ENCODE peak calls at places on chromosomes 16 and 17, in eight cellular contexts. N is Kasumi-1; W is progenitor cell of endocrine pancreas; C is activated CD4-positive, alpha-beta T cell treated with anti-CD3 and anti-CD28 coated beads for 24 hours; Q is hypothalamus; H is A549; X is GM10248; J is AG09319. Y is an unnamed sample.

GRCh38 chr17:76725580-76726230 is 701 bp downstream of the JMJD6 start:
- DNase-seq in C (peak), W (no peak), Q (peak), J (no peak), H (peak), X (peak), N (peak), Y (no peak)

GRCh38 chr17:14731591-14731990 is 430.7 kb downstream of the HS3ST3B1 start:
- DNase-seq in C (no peak), W (no peak), H (no peak), N (no peak), J (no peak), Q (no peak), X (no peak), Y (no peak)

GRCh38 chr16:15482068-15482747 is 47.8 kb downstream of the BMERB1 start:
- DNase-seq in Q (peak), C (peak), H (peak), W (no peak), N (no peak), X (no peak), J (peak), Y (peak)

GRCh38 chr17:64103751-64104364 is 26.1 kb downstream of the ERN1 start:
- DNase-seq in Q (no peak), W (no peak), C (no peak), H (no peak), N (peak), X (no peak), J (no peak), Y (no peak)

GRCh38 chr17:81124377-81124776 is 40.9 kb upstream of the PVALEF start:
- DNase-seq in X (no peak), H (no peak), Q (no peak), C (no peak), N (no peak), W (no peak), J (no peak), Y (no peak)

GRCh38 chr16:84302111-84302954 is 7.7 kb downstream of the WFDC1 start:
- DNase-seq in Q (no peak), W (no peak), C (no peak), H (no peak), N (no peak), J (no peak), X (no peak), Y (no peak)

GRCh38 chr16:50207652-50208051 is 54.5 kb downstream of the TENT4B start:
- DNase-seq in W (no peak), X (no peak), Q (no peak), H (no peak), C (no peak), J (no peak), N (no peak), Y (no peak)

GRCh38 chr16:70725912-70726828 is 40.3 kb upstream of the MTSS2 start:
- DNase-seq in W (no peak), Q (peak), N (no peak), H (no peak), J (no peak), X (no peak), C (no peak), Y (no peak)

GRCh38 chr16:19231881-19232280 is 53.6 kb upstream of the CLEC19A start:
- DNase-seq in W (no peak), N (no peak), X (no peak), J (no peak), C (no peak), Q (no peak), H (no peak), Y (no peak)

GRCh38 chr17:75722076-75722475 is 817 bp downstream of the ITGB4 start:
- DNase-seq in W (no peak), C (no peak), H (no peak), J (no peak), X (no peak), Q (no peak), N (no peak), Y (no peak)

GRCh38 chr17:63688396-63689020 is 11.4 kb downstream of the LIMD2 start:
- DNase-seq in X (peak), Q (no peak), H (no peak), W (no peak), J (no peak), N (no peak), C (no peak), Y (no peak)

GRCh38 chr17:15403276-15403939 is 62.0 kb upstream of the TEKT3 start:
- DNase-seq in H (no peak), X (no peak), W (no peak), J (no peak), C (no peak), Q (no peak), N (peak), Y (no peak)

GRCh38 chr17:71286625-71287024 is 834.2 kb upstream of the SOX9 start:
- DNase-seq in C (no peak), J (no peak), H (no peak), Q (no peak), W (no peak), X (no peak), N (no peak), Y (no peak)

GRCh38 chr17:72122668-72123495 is 2.1 kb downstream of the SOX9 start:
- DNase-seq in W (peak), C (no peak), H (no peak), J (no peak), N (no peak), X (peak), Q (no peak), Y (no peak)

GRCh38 chr16:64751906-64752305 is 370.0 kb downstream of the CDH11 start:
- DNase-seq in W (no peak), Q (no peak), J (no peak), X (no peak), C (no peak), H (no peak), N (no peak), Y (peak)

GRCh38 chr17:74567397-74567796 is at the start of gene CD300H:
- DNase-seq in N (no peak), J (no peak), H (no peak), Q (no peak), X (no peak), C (no peak), W (no peak), Y (no peak)

GRCh38 chr17:51346218-51346982 is 86.1 kb downstream of the UTP18 start:
- DNase-seq in W (no peak), Q (no peak), N (no peak), J (no peak), H (no peak), X (no peak), C (no peak), Y (no peak)

GRCh38 chr17:35892091-35892637 is 12.0 kb upstream of the CCL5 start:
- DNase-seq in H (peak), C (peak), Q (no peak), N (no peak), J (no peak), X (peak), W (no peak), Y (no peak)